ENCODE peak calls at places on chromosome 1, in four cellular contexts. F is smooth muscle cell of the brain vasculature, B is type B pancreatic cell, C is H4. A is an unnamed sample.

GRCh38 chr1:157968951-157969350 is 24.5 kb upstream of the KIRREL1 start:
- DNase-seq in F (no peak), B (no peak), C (peak), A (no peak)

GRCh38 chr1:84492726-84493125 is 13.5 kb upstream of the SPATA1 start:
- DNase-seq in F (no peak), B (no peak), C (no peak), A (no peak)

GRCh38 chr1:14598498-14599172 is at the start of gene KAZN:
- DNase-seq in F (no peak), B (peak), C (no peak), A (no peak)

GRCh38 chr1:107057197-107058133 is 991 bp downstream of the PRMT6 start:
- DNase-seq in F (no peak), B (peak), C (peak), A (peak)

GRCh38 chr1:75265792-75266191 is 131.6 kb downstream of the LHX8 start:
- DNase-seq in F (no peak), B (no peak), C (peak), A (no peak)

GRCh38 chr1:171965802-171966201 is 124.5 kb downstream of the DNM3 start:
- DNase-seq in F (no peak), B (no peak), C (no peak), A (no peak)

GRCh38 chr1:53274541-53275185 is 36.3 kb upstream of the MAGOH start:
- DNase-seq in F (no peak), B (no peak), C (no peak), A (no peak)

GRCh38 chr1:201686709-201687455 is 142.1 kb upstream of the IPO9 start:
- DNase-seq in F (no peak), B (no peak), C (no peak), A (no peak)

GRCh38 chr1:199403421-199404116 is 623.9 kb upstream of the NR5A2 start:
- DNase-seq in F (no peak), B (no peak), C (no peak), A (no peak)

GRCh38 chr1:224503161-224504118 is 68.8 kb upstream of the WDR26 start:
- DNase-seq in F (peak), B (peak), C (peak), A (peak)

GRCh38 chr1:200231787-200232222 is 178.0 kb downstream of the ZNF281 start:
- DNase-seq in F (no peak), B (no peak), C (no peak), A (no peak)

GRCh38 chr1:44073528-44073927 is 42.3 kb upstream of the SLC6A9 start:
- DNase-seq in F (no peak), B (no peak), C (no peak), A (no peak)

GRCh38 chr1:87329756-87330200 is 1.1 kb downstream of the LMO4 start:
- DNase-seq in F (no peak), B (no peak), C (no peak), A (no peak)

GRCh38 chr1:245338485-245338877 is 183.7 kb downstream of the KIF26B start:
- DNase-seq in F (no peak), B (no peak), C (no peak), A (no peak)

GRCh38 chr1:201841265-201841912 is 12.4 kb downstream of the IPO9 start:
- DNase-seq in F (no peak), B (no peak), C (no peak), A (no peak)

GRCh38 chr1:44660176-44660575 is 14.1 kb downstream of the TMEM53 start:
- DNase-seq in F (no peak), B (no peak), C (no peak), A (no peak)

GRCh38 chr1:38872401-38873026 is 634 bp downstream of the MYCBP start:
- DNase-seq in F (no peak), B (no peak), C (no peak), A (no peak)

GRCh38 chr1:170910273-170910672 is 25.1 kb upstream of the MROH9 start:
- DNase-seq in F (peak), B (no peak), C (no peak), A (no peak)

A was measured in osteocyte.